ENCODE peak calls at places on chromosomes 3 and 15, in five cellular contexts. Q is keratinocyte, M is endothelial cell of umbilical vein, G is GM12878, Y is fibroblast of lung. V is an unnamed sample.
A peak's percentile ranks its signal among the peaks of the same experiment; 100 is the strongest.

GRCh38 chr3:127525373-127525772 is 65.2 kb downstream of the TPRA1 start:
- DNase-seq in Y (no peak), M (no peak), Q (peak; percentile 42), G (no peak), V (peak; percentile 89)

GRCh38 chr3:23537006-23537620 is 268.6 kb upstream of the UBE2E1 start:
- DNase-seq in Y (no peak), M (no peak), G (no peak), Q (no peak), V (no peak)

GRCh38 chr15:68994149-68994548 is 20.3 kb upstream of the NOX5 start:
- DNase-seq in G (no peak), Q (no peak), M (no peak), Y (no peak), V (peak; percentile 77)

GRCh38 chr15:75836953-75837321 is 6.3 kb upstream of the UBE2Q2 start:
- DNase-seq in G (peak; percentile 69), Q (no peak), M (peak; percentile 42), Y (peak; percentile 76), V (peak; percentile 71)

GRCh38 chr15:22979069-22979698 is 984 bp downstream of the CYFIP1 start:
- DNase-seq in Q (no peak), Y (peak; percentile 41), M (peak; percentile 59), G (no peak), V (peak; percentile 71)

GRCh38 chr3:24363242-24363641 is 131.4 kb downstream of the THRB start:
- DNase-seq in Q (no peak), Y (peak; percentile 63), G (no peak), M (no peak), V (peak; percentile 62)

GRCh38 chr3:40417845-40418543 is 31.0 kb downstream of the ENTPD3 start:
- DNase-seq in G (no peak), Q (peak; percentile 35), Y (no peak), M (no peak), V (peak; percentile 84)

GRCh38 chr3:138465927-138466326 is 31.5 kb downstream of the ESYT3 start:
- DNase-seq in M (no peak), Q (no peak), Y (no peak), G (no peak), V (no peak)

GRCh38 chr15:73388256-73388781 is 19.6 kb upstream of the HCN4 start:
- DNase-seq in M (no peak), Y (peak; percentile 49), Q (peak; percentile 28), G (no peak), V (peak; percentile 89)

GRCh38 chr3:156445117-156445968 is 109.6 kb downstream of the SSR3 start:
- DNase-seq in Q (no peak), G (no peak), Y (no peak), M (no peak), V (no peak)

GRCh38 chr3:119579366-119580147 is at the start of gene ADPRH:
- DNase-seq in Q (no peak), Y (peak; percentile 68), G (no peak), M (peak; percentile 78), V (peak; percentile 82)

GRCh38 chr3:55343486-55344357 is 143.4 kb downstream of the WNT5A start:
- DNase-seq in M (no peak), G (no peak), Q (no peak), Y (no peak), V (no peak)

GRCh38 chr3:141486735-141487418 is at the start of gene RASA2:
- DNase-seq in G (no peak), Y (peak; percentile 74), M (peak; percentile 59), Q (no peak), V (peak; percentile 65)

GRCh38 chr15:77027111-77027696 is 32.3 kb downstream of the PSTPIP1 start:
- DNase-seq in G (no peak), Y (no peak), M (no peak), Q (no peak), V (no peak)

GRCh38 chr15:28901587-28901980 is 15.8 kb downstream of the APBA2 start:
- DNase-seq in Y (no peak), M (no peak), G (no peak), Q (no peak), V (no peak)

GRCh38 chr15:28903555-28903954 is 17.8 kb downstream of the APBA2 start:
- DNase-seq in M (no peak), Y (no peak), Q (no peak), G (no peak), V (no peak)

GRCh38 chr15:28902856-28903255 is 17.1 kb downstream of the APBA2 start:
- DNase-seq in M (no peak), Q (no peak), Y (no peak), G (no peak), V (no peak)

GRCh38 chr15:28900892-28901586 is 15.3 kb downstream of the APBA2 start:
- DNase-seq in Y (no peak), M (no peak), Q (no peak), G (no peak), V (no peak)

DNA sequence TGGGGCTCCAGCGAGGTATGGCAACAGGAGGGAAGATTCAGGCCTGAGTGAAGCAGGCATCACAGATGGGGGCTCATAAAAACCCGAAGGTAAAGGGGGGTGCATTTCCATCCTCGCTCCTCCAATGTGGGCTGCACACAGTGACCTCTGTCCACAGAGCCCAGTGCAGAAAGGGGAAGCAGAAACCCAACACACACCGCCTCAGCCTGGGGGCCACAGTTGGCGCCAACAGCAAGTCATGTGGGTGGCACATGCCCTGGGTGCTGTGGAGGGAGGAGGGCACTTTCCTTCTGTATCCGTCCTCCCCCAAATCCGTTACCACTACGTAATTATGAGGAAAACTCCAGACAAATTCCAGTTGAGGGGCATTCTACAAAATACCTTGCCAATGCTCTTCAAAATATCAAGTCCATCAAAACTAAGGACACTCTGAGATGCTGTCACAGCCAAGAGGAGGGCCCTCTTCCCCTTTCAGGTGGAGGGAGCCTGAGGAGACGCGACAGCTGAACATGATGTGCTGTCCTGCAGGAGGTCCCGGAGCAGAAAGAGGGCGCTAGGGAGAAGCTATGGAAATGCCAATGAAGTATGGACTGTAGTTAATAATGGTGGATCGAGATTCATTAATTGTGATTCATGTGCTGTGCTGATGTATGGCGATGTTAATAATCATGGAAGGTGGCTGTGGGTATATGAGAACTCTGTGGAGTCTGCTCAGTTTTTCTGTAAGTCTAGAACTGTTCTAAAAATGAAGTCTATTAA is 16.4 kb downstream of the APBA2 start:
- DNase-seq in Q (no peak), Y (no peak), G (no peak), M (no peak), V (no peak)
- TF ChIP-seq CTCF in Q (no peak), Y (no peak), G (peak; percentile 2), M (no peak), V (peak; percentile 50)

DNA sequence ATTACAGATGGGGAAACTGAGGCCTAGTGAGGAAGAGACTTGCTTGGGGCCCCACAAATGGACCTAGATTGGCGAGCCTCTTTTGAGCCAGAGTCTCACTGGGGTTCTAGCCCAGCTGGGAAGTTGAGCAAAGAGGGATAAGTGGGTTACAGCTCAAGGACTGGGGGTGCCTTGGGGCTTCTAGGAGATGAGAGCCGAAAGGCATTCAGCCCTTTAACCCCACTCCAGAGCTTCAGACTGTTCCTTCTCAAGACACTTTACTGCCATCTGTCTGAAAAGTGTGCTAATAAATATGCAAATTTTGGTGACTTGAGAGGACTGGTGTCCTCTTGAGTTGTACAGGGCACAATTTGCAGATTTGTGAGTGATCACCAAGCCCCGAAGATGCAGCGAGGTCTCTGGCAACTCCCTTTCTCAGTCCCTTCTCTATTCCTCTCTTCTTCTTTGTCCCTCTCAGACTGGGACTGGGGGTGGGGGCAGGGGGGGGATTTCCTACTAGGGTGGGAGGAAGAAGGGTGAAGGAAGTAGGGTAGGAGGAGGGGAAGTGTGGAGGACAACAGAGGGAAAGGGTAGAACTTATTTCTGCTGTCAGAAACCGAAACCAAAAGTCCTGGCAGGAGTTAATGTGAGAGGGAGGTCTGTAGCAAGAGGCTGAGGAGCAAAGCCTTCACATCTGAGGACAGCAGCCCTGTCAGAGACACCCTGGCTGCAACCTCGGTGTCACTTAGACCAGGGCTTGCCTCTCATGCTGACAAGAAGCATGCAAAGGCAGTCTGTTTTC is 16.2 kb upstream of the ANKDD1A start:
- DNase-seq in Y (peak; percentile 69), Q (no peak), M (peak; percentile 53), G (peak; percentile 77), V (no peak)
- H3K4me1 ChIP-seq in Y (peaks cover 19% of the 10 kb centered on the region), Q (peaks cover 34% of the 10 kb centered on the region), M (peaks cover 44% of the 10 kb centered on the region), G (peaks cover 42% of the 10 kb centered on the region), V (peaks cover 16% of the 10 kb centered on the region)

GRCh38 chr15:93052090-93052892 is 36.7 kb downstream of the RGMA start:
- DNase-seq in Y (no peak), M (no peak), G (no peak), Q (no peak), V (peak; percentile 17)
- H4K20me1 ChIP-seq in Y (no peaks in the 10 kb centered on the region), M (no peaks in the 10 kb centered on the region), G (no peaks in the 10 kb centered on the region), Q (no peaks in the 10 kb centered on the region), V (no peaks in the 10 kb centered on the region)

DNA sequence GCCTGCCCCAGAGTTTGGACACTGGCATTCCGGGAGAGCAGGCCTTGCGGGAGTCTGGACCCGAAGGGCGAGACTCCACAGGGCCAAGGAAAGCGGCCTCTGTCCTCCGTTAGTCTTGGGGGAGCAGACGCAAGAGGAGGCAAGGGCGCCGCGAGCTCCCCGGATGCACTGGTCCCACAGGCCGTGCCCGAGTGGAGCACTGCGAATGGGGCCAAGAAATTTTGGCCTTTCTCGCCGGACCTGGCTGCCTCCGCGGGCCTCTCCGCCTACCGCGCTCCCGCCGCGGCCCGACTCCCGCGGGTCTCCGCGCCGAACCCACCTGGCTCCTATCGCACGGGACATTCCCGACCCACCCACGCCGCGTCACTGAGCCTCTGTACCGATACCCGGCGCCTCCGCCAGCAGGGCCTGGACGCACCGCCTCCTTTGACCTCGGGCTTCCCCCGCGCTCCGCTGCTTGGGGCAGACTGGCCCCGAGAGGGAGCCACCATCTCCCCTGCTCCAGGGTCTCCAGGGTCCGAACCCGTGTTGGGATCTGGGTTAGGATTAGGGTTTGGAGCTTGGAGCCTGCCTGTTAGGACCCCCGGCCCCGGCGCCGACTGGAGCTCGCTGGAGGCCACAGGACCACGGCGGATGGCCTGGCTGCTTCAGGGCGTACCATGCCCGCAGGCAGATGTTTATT is 11.8 kb downstream of the SHOX2 start:
- DNase-seq in Y (no peak), Q (no peak), G (no peak), M (no peak), V (no peak)
- TF ChIP-seq CTCF in Y (no peak), Q (no peak), G (peak; percentile 37), M (peak; percentile 6), V (no peak)

V was measured in PC-3.